ENCODE peak calls at places on chromosomes 11 and 22, in six cellular contexts. D is Caco-2, G is lower lobe of right lung, R is mucosa of descending colon, H is cardiac fibroblast, Y is HFF-Myc. F is an unnamed sample.

GRCh38 chr11:124745835-124746620 is 6.0 kb downstream of the VSIG2 start:
- DNase-seq in D (peak; percentile 76), G (no peak), R (peak; percentile 84), H (no peak), Y (no peak), F (no peak)

GRCh38 chr22:46046299-46046685 is 69.3 kb upstream of the WNT7B start:
- DNase-seq in D (no peak), G (peak; percentile 38), R (peak; percentile 27), H (no peak), Y (no peak), F (no peak)

GRCh38 chr22:37021710-37022482 is 2.4 kb downstream of the MPST start:
- DNase-seq in D (no peak), G (peak; percentile 76), R (peak; percentile 60), H (peak; percentile 54), Y (no peak), F (no peak)

GRCh38 chr11:11265994-11266606 is 87.0 kb downstream of the CSNK2A3 start:
- DNase-seq in D (peak; percentile 58), G (peak; percentile 60), R (peak; percentile 78), H (peak; percentile 5), Y (no peak), F (no peak)

GRCh38 chr22:22928666-22929380 is 41.2 kb downstream of the IGLL5 start:
- DNase-seq in D (no peak), G (peak; percentile 53), R (peak; percentile 48), H (peak; percentile 16), Y (no peak), F (no peak)

GRCh38 chr11:112085822-112086421 is 634 bp downstream of the TIMM8B start:
- DNase-seq in D (no peak), G (no peak), R (no peak), H (peak; percentile 32), Y (no peak), F (no peak)

GRCh38 chr11:118213774-118214173 is 11.0 kb downstream of the JAML start:
- DNase-seq in D (no peak), G (no peak), R (no peak), H (no peak), Y (no peak), F (no peak)

GRCh38 chr11:6505577-6506240 is 8.6 kb downstream of the DNHD1 start:
- DNase-seq in D (no peak), G (no peak), R (no peak), H (peak; percentile 72), Y (peak; percentile 45), F (no peak)

GRCh38 chr11:655036-655726 is 18.1 kb downstream of the DRD4 start:
- DNase-seq in D (no peak), G (no peak), R (no peak), H (no peak), Y (no peak), F (no peak)

GRCh38 chr11:14969922-14970323 is 2.2 kb downstream of the CALCA start:
- DNase-seq in D (no peak), G (no peak), R (peak; percentile 64), H (no peak), Y (no peak), F (no peak)

GRCh38 chr22:36184433-36185035 is 17.1 kb downstream of the APOL4 start:
- DNase-seq in D (no peak), G (no peak), R (no peak), H (peak; percentile 78), Y (no peak), F (no peak)

GRCh38 chr22:24893341-24894070 is 53.0 kb downstream of the LHFPL7 start:
- DNase-seq in D (no peak), G (peak; percentile 47), R (peak; percentile 36), H (no peak), Y (no peak), F (no peak)

GRCh38 chr11:118980191-118980881 is 8.8 kb downstream of the FOXR1 start:
- DNase-seq in D (no peak), G (no peak), R (no peak), H (peak; percentile 13), Y (no peak), F (no peak)

GRCh38 chr11:86869966-86870570 is 69.7 kb downstream of the PRSS23 start:
- DNase-seq in D (peak; percentile 72), G (no peak), R (peak; percentile 39), H (peak; percentile 78), Y (peak; percentile 48), F (no peak)

GRCh38 chr22:28955817-28956216 is 72.4 kb downstream of the ZNRF3 start:
- DNase-seq in D (no peak), G (no peak), R (no peak), H (no peak), Y (no peak), F (no peak)

GRCh38 chr11:78715639-78716311 is 141.1 kb upstream of the NARS2 start:
- DNase-seq in D (peak; percentile 85), G (peak; percentile 66), R (peak; percentile 79), H (peak; percentile 7), Y (peak; percentile 77), F (no peak)

GRCh38 chr11:77201991-77202841 is 74.2 kb downstream of the MYO7A start:
- DNase-seq in D (peak; percentile 35), G (peak; percentile 38), R (no peak), H (no peak), Y (no peak), F (peak; percentile 45)

GRCh38 chr11:61532136-61533038 is 23.8 kb downstream of the LRRC10B start:
- DNase-seq in D (peak; percentile 67), G (no peak), R (peak; percentile 72), H (peak; percentile 18), Y (no peak), F (no peak)

GRCh38 chr11:14373941-14374646 is 15.1 kb upstream of the RRAS2 start:
- DNase-seq in D (no peak), G (no peak), R (no peak), H (peak; percentile 84), Y (no peak), F (no peak)

GRCh38 chr11:66346476-66347424 is 679 bp downstream of the B4GAT1 start:
- DNase-seq in D (no peak), G (no peak), R (peak; percentile 67), H (no peak), Y (no peak), F (no peak)

GRCh38 chr11:35260342-35260985 is 121.5 kb downstream of the CD44 start:
- DNase-seq in D (no peak), G (no peak), R (no peak), H (peak; percentile 79), Y (peak; percentile 75), F (no peak)

GRCh38 chr11:11661356-11662040 is 39.7 kb upstream of the GALNT18 start:
- DNase-seq in D (no peak), G (no peak), R (no peak), H (no peak), Y (no peak), F (no peak)

GRCh38 chr11:132586801-132587200 is 945.5 kb downstream of the OPCML start:
- DNase-seq in D (no peak), G (no peak), R (no peak), H (peak; percentile 48), Y (no peak), F (no peak)

GRCh38 chr11:14974021-14974698 is 2.0 kb upstream of the CALCA start:
- DNase-seq in D (no peak), G (no peak), R (peak; percentile 22), H (no peak), Y (no peak), F (no peak)

GRCh38 chr11:112881461-112881860 is 79.8 kb upstream of the NCAM1 start:
- DNase-seq in D (peak; percentile 79), G (peak; percentile 55), R (peak; percentile 52), H (peak; percentile 24), Y (no peak), F (no peak)

GRCh38 chr11:113615098-113615497 is 91.0 kb downstream of the TMPRSS5 start:
- DNase-seq in D (no peak), G (no peak), R (no peak), H (no peak), Y (no peak), F (no peak)

GRCh38 chr11:44955019-44955738 is 4.5 kb upstream of the TP53I11 start:
- DNase-seq in D (no peak), G (peak; percentile 66), R (peak; percentile 63), H (peak; percentile 94), Y (peak; percentile 44), F (no peak)

GRCh38 chr11:101718406-101718805 is 134.6 kb upstream of the TRPC6 start:
- DNase-seq in D (no peak), G (no peak), R (no peak), H (peak; percentile 1), Y (no peak), F (no peak)

GRCh38 chr11:101717621-101718020 is 133.8 kb upstream of the TRPC6 start:
- DNase-seq in D (no peak), G (no peak), R (no peak), H (no peak), Y (no peak), F (no peak)

GRCh38 chr11:101721270-101721669 is 137.5 kb upstream of the TRPC6 start:
- DNase-seq in D (no peak), G (no peak), R (no peak), H (no peak), Y (no peak), F (no peak)

GRCh38 chr11:101715281-101715680 is 131.5 kb upstream of the TRPC6 start:
- DNase-seq in D (no peak), G (no peak), R (no peak), H (no peak), Y (no peak), F (no peak)
- TF ChIP-seq CTCF in D (no peak), G (no peak), R (no peak), H (no peak), Y (no peak), F (no peak)

GRCh38 chr11:60482361-60482760 is 10.2 kb upstream of the MS4A12 start:
- DNase-seq in D (no peak), G (no peak), R (no peak), H (no peak), Y (no peak), F (no peak)

GRCh38 chr11:60477035-60477445 is 15.5 kb upstream of the MS4A12 start:
- DNase-seq in D (no peak), G (no peak), R (no peak), H (no peak), Y (no peak), F (no peak)
- TF ChIP-seq CTCF in D (no peak), G (no peak), R (no peak), H (no peak), Y (no peak), F (no peak)

GRCh38 chr11:32571039-32571438 is 12.6 kb upstream of the EIF3M start:
- DNase-seq in D (no peak), G (no peak), R (no peak), H (no peak), Y (no peak), F (no peak)
- TF ChIP-seq CTCF in D (no peak), G (no peak), R (no peak), H (no peak), Y (no peak), F (no peak)

GRCh38 chr11:120055646-120056045 is 82.3 kb downstream of the TRIM29 start:
- DNase-seq in D (no peak), G (no peak), R (no peak), H (no peak), Y (no peak), F (no peak)
- TF ChIP-seq CTCF in D (no peak), G (no peak), R (no peak), H (no peak), Y (no peak), F (no peak)